ENCODE peak calls at places on chromosome 21, in eight cellular contexts. B is CD8-positive, alpha-beta T cell; E is A172; O is WTC11; F is chondrocyte; W is HTR-8/SVneo; G is fibroblast of pulmonary artery; T is astrocyte. A is an unnamed sample.

GRCh38 chr21:24716306-24716918 is 890.9 kb downstream of the MRPL39 start:
- DNase-seq in B (no peak), E (no peak), O (no peak), F (no peak), W (no peak), G (no peak), T (no peak), A (no peak)

GRCh38 chr21:37848721-37849490 is 67.4 kb downstream of the KCNJ6 start:
- DNase-seq in B (no peak), E (peak; percentile 47), O (no peak), F (no peak), W (no peak), G (peak; percentile 52), T (peak; percentile 66), A (no peak)

GRCh38 chr21:36676039-36676950 is 22.6 kb upstream of the SIM2 start:
- DNase-seq in B (no peak), E (no peak), O (no peak), F (no peak), W (no peak), G (no peak), T (no peak), A (no peak)

GRCh38 chr21:35159881-35160280 is 110.8 kb upstream of the RUNX1 start:
- DNase-seq in B (no peak), E (peak; percentile 80), O (no peak), F (no peak), W (no peak), G (peak; percentile 82), T (peak; percentile 85), A (no peak)

GRCh38 chr21:32415451-32415850 is 2.9 kb downstream of the EVA1C start:
- DNase-seq in B (no peak), E (no peak), O (no peak), F (no peak), W (no peak), G (no peak), T (no peak), A (no peak)

GRCh38 chr21:45460611-45461368 is 55.8 kb downstream of the COL18A1 start:
- DNase-seq in B (no peak), E (peak; percentile 89), O (no peak), F (no peak), W (peak; percentile 75), G (peak; percentile 93), T (peak; percentile 96), A (no peak)

GRCh38 chr21:35016517-35017188 is 32.4 kb downstream of the RUNX1 start:
- DNase-seq in B (no peak), E (no peak), O (no peak), F (no peak), W (no peak), G (no peak), T (no peak), A (no peak)

GRCh38 chr21:40841524-40842196 is 5.3 kb downstream of the DSCAM start:
- DNase-seq in B (no peak), E (no peak), O (peak; percentile 78), F (no peak), W (no peak), G (no peak), T (peak; percentile 20), A (no peak)

A was measured in activated CD4-positive, alpha-beta memory T cell treated with anti-CD3 and anti-CD28 coated beads, Interleukin-2, amount 10 ng/mL, durations not matched to agents 7 days and 5 days.